ENCODE peak calls at places on chromosomes 1 and 21, in four cellular contexts. One of them, this sample, is unnamed.

GRCh38 chr1:8078176-8078671 is 52.1 kb upstream of the ERRFI1 start:
- DNase-seq in neural progenitor cell: no peak
- DNase-seq in tibial nerve: no peak
- DNase-seq in keratinocyte: no peak
- DNase-seq in this sample: no peak

GRCh38 chr1:64030411-64030810 is 173.0 kb upstream of the UBE2U start:
- DNase-seq in neural progenitor cell: no peak
- DNase-seq in tibial nerve: no peak
- DNase-seq in keratinocyte: no peak
- DNase-seq in this sample: no peak

GRCh38 chr21:19353271-19353670 is 949.7 kb upstream of the TMPRSS15 start:
- DNase-seq in neural progenitor cell: no peak
- DNase-seq in tibial nerve: no peak
- DNase-seq in keratinocyte: no peak
- DNase-seq in this sample: no peak

GRCh38 chr1:237042892-237043576 is 1.1 kb downstream of the RYR2 start:
- DNase-seq in neural progenitor cell: peak; percentile 67
- DNase-seq in tibial nerve: no peak
- DNase-seq in keratinocyte: no peak
- DNase-seq in this sample: no peak

GRCh38 chr1:8889925-8890785 is 11.7 kb upstream of the ENO1 start:
- DNase-seq in neural progenitor cell: no peak
- DNase-seq in tibial nerve: peak; percentile 86
- DNase-seq in keratinocyte: no peak
- DNase-seq in this sample: no peak

GRCh38 chr1:236165238-236165981 is 23.1 kb downstream of the GPR137B start:
- DNase-seq in neural progenitor cell: no peak
- DNase-seq in tibial nerve: no peak
- DNase-seq in keratinocyte: no peak
- DNase-seq in this sample: no peak

GRCh38 chr1:153546796-153547559 is 1.4 kb upstream of the S100A4 start:
- DNase-seq in neural progenitor cell: no peak
- DNase-seq in tibial nerve: no peak
- DNase-seq in keratinocyte: no peak
- DNase-seq in this sample: no peak

GRCh38 chr1:192108143-192108542 is 50.1 kb upstream of the RGS18 start:
- DNase-seq in neural progenitor cell: no peak
- DNase-seq in tibial nerve: no peak
- DNase-seq in keratinocyte: no peak
- DNase-seq in this sample: no peak

GRCh38 chr1:228293393-228293792 is 85.5 kb downstream of the OBSCN start:
- DNase-seq in neural progenitor cell: no peak
- DNase-seq in tibial nerve: no peak
- DNase-seq in keratinocyte: no peak
- DNase-seq in this sample: no peak

GRCh38 chr1:37723390-37724078 is 31.2 kb downstream of the CDCA8 start:
- DNase-seq in neural progenitor cell: no peak
- DNase-seq in tibial nerve: no peak
- DNase-seq in keratinocyte: no peak
- DNase-seq in this sample: no peak

GRCh38 chr1:149986486-149987296 is 23.8 kb downstream of the OTUD7B start:
- DNase-seq in neural progenitor cell: no peak
- DNase-seq in tibial nerve: no peak
- DNase-seq in keratinocyte: no peak
- DNase-seq in this sample: no peak

GRCh38 chr1:92483442-92484170 is 3.1 kb downstream of the GFI1 start:
- DNase-seq in neural progenitor cell: peak; percentile 66
- DNase-seq in tibial nerve: no peak
- DNase-seq in keratinocyte: no peak
- DNase-seq in this sample: peak; percentile 47

GRCh38 chr1:146007048-146007784 is 10.8 kb upstream of the TXNIP start:
- DNase-seq in neural progenitor cell: peak; percentile 80
- DNase-seq in tibial nerve: no peak
- DNase-seq in keratinocyte: no peak
- DNase-seq in this sample: peak; percentile 58

GRCh38 chr1:84339503-84339902 is 38.0 kb downstream of the SAMD13 start:
- DNase-seq in neural progenitor cell: no peak
- DNase-seq in tibial nerve: no peak
- DNase-seq in keratinocyte: no peak
- DNase-seq in this sample: no peak

GRCh38 chr1:27007909-27008582 is 4.6 kb downstream of the TENT5B start:
- DNase-seq in neural progenitor cell: no peak
- DNase-seq in tibial nerve: no peak
- DNase-seq in keratinocyte: no peak
- DNase-seq in this sample: no peak

GRCh38 chr1:109782927-109783326 is 19.2 kb upstream of the EPS8L3 start:
- DNase-seq in neural progenitor cell: no peak
- DNase-seq in tibial nerve: no peak
- DNase-seq in keratinocyte: no peak
- DNase-seq in this sample: no peak

GRCh38 chr1:161119379-161120061 is 1.6 kb downstream of the NIT1 start:
- DNase-seq in neural progenitor cell: peak; percentile 58
- DNase-seq in tibial nerve: no peak
- DNase-seq in keratinocyte: peak; percentile 89
- DNase-seq in this sample: no peak

GRCh38 chr1:246317723-246318359 is 189.2 kb downstream of the SMYD3 start:
- DNase-seq in neural progenitor cell: no peak
- DNase-seq in tibial nerve: no peak
- DNase-seq in keratinocyte: no peak
- DNase-seq in this sample: no peak

GRCh38 chr1:108692724-108693655 is 880 bp downstream of the PRPF38B start:
- DNase-seq in neural progenitor cell: peak; percentile 36
- DNase-seq in tibial nerve: no peak
- DNase-seq in keratinocyte: no peak
- DNase-seq in this sample: peak; percentile 63

GRCh38 chr1:99407018-99407417 is 142.7 kb downstream of the PLPPR4 start:
- DNase-seq in neural progenitor cell: no peak
- DNase-seq in tibial nerve: no peak
- DNase-seq in keratinocyte: no peak
- DNase-seq in this sample: no peak

DNA sequence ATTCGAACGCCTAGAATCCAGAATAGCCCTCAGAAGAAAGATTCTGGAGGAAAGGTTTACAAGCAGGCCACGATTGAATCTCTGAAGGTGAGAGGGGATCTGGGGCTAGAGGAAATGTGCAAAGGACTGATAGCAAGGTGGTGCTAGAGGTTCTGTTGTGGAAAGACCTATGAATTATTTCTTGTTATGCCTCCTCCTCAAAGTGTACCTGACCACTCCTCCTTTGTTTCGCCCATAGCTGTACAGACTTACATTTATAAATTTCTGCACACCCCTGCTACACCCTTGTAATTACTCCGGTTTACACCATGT is 986 bp downstream of the TCEANC2 start:
- DNase-seq in neural progenitor cell: no peak
- DNase-seq in tibial nerve: no peak
- DNase-seq in keratinocyte: no peak
- DNase-seq in this sample: no peak
- TF ChIP-seq CTCF in neural progenitor cell: no peak
- TF ChIP-seq CTCF in tibial nerve: no peak
- TF ChIP-seq CTCF in keratinocyte: no peak
- TF ChIP-seq CTCF in this sample: no peak

GRCh38 chr1:34929497-34929852 is at the start of gene DLGAP3:
- DNase-seq in neural progenitor cell: peak; percentile 83
- DNase-seq in tibial nerve: no peak
- DNase-seq in keratinocyte: no peak
- DNase-seq in this sample: no peak
- H3K27me3 ChIP-seq in neural progenitor cell: peaks cover 98% of the 10 kb centered on the region
- H3K27me3 ChIP-seq in tibial nerve: peaks cover 65% of the 10 kb centered on the region
- H3K27me3 ChIP-seq in keratinocyte: peaks cover 56% of the 10 kb centered on the region
- H3K27me3 ChIP-seq in this sample: peaks cover 21% of the 10 kb centered on the region

DNA sequence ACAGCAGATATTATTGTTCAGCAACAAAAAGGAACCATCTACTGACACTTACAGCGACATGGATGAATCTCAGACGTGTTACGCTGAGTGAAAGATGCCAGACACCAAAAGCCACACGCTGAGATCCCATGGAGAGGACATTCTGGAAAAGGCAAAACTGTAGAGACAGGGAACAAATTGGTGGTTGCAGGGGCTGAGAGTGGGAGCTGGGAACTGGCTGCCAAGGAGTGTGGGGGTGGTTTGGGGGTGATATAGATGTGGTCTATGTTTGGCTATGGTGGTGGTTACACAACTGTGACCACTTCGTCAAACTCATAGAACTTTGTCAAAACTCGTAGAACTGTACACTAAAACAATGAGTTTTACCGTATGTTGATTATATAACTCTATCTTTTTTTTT is 57.7 kb downstream of the RIPK4 start:
- DNase-seq in neural progenitor cell: no peak
- DNase-seq in tibial nerve: no peak
- DNase-seq in keratinocyte: no peak
- DNase-seq in this sample: no peak
- H3K4me1 ChIP-seq in neural progenitor cell: peaks cover 12% of the 10 kb centered on the region
- H3K4me1 ChIP-seq in tibial nerve: no peaks in the 10 kb centered on the region
- H3K4me1 ChIP-seq in keratinocyte: peaks cover 38% of the 10 kb centered on the region
- H3K4me1 ChIP-seq in this sample: no peaks in the 10 kb centered on the region

GRCh38 chr21:45556302-45556644 is 14.0 kb upstream of the SLC19A1 start:
- DNase-seq in neural progenitor cell: no peak
- DNase-seq in tibial nerve: no peak
- DNase-seq in keratinocyte: no peak
- DNase-seq in this sample: no peak

GRCh38 chr21:45555251-45555556 is 13.0 kb upstream of the SLC19A1 start:
- DNase-seq in neural progenitor cell: no peak
- DNase-seq in tibial nerve: no peak
- DNase-seq in keratinocyte: no peak
- DNase-seq in this sample: no peak

GRCh38 chr21:45554477-45555175 is 12.4 kb upstream of the SLC19A1 start:
- DNase-seq in neural progenitor cell: peak; percentile 77
- DNase-seq in tibial nerve: peak; percentile 71
- DNase-seq in keratinocyte: no peak
- DNase-seq in this sample: peak; percentile 85

GRCh38 chr21:45556645-45557601 is 14.7 kb upstream of the SLC19A1 start:
- DNase-seq in neural progenitor cell: no peak
- DNase-seq in tibial nerve: no peak
- DNase-seq in keratinocyte: no peak
- DNase-seq in this sample: no peak

DNA sequence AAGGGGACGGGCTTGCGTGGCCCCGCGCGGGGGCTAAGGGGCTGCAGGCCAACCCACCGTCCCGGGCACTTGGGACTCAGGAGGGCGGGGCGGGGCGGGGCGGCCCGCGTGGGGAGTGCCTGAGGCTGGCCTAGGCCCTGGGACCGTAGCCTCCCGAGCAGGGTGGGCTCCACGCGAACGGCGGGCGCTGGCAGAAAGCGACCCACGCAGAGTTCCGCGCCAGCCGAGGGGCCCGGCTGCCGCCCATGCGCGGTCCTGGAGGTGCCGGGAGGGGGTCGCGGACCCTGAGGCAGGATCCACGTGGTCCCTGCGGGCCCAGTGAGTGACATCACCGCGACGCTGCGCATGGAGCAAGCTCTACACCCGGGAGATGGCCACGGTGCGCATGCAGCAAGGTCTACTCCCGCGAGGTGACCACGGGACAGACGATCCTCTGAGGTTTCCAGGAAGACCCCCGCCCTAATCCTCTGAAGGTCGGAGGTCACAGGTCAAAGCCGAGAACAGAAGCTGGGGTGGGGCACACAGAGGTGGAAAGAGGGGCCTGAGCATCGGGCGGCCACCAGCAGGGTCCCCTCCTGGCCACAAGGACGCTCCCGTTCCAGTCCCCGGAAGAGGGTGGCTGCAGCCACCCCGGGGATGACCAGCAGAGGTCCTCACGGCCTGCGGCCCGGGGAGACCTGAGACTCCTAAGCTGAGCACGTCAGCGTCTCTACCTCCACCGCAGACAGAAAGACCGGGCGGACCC is 13.5 kb upstream of the SLC19A1 start:
- DNase-seq in neural progenitor cell: peak; percentile 92
- DNase-seq in tibial nerve: peak; percentile 69
- DNase-seq in keratinocyte: no peak
- DNase-seq in this sample: peak; percentile 33
- TF ChIP-seq CTCF in neural progenitor cell: peak; percentile 68
- TF ChIP-seq CTCF in tibial nerve: peak; percentile 76
- TF ChIP-seq CTCF in keratinocyte: peak; percentile 73
- TF ChIP-seq CTCF in this sample: no peak

DNA sequence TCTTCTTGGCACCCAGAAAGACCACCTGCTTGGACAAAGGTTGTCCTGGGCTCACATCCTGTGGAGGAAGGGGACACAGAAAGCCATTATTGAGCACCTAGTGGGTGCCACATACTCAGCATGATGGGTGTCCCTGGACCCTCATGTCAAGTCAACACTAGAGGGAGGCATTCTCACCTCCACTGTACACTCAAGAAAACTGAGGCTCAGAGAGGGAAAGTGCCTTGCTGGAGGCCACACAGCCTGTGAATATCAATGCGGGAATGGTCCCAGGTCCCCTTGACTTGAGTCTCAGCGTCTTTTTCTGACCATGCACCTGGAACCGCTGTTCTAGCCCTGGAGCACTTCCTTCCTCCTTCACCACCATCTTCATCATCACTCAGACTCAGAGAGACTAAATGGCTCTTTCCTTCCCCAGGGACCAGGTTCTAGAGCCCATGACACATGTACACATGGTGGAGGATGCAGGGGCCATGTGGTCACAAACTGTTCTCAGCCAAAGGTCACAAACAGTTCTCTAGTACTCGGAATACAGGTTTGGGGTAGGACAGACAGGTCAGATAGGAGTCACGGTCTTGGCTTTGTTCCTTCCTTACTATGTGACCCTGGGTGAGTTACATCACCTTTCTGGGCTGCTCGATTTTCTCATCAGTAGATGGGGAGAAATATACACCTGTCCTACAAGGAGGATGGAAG is 89.2 kb upstream of the WNT4 start:
- DNase-seq in neural progenitor cell: no peak
- DNase-seq in tibial nerve: no peak
- DNase-seq in keratinocyte: no peak
- DNase-seq in this sample: no peak
- H3K27me3 ChIP-seq in neural progenitor cell: peaks cover 98% of the 10 kb centered on the region
- H3K27me3 ChIP-seq in tibial nerve: peaks cover 32% of the 10 kb centered on the region
- H3K27me3 ChIP-seq in keratinocyte: peaks cover 32% of the 10 kb centered on the region
- H3K27me3 ChIP-seq in this sample: no peaks in the 10 kb centered on the region

GRCh38 chr1:2019162-2019542 is at the start of gene GABRD:
- DNase-seq in neural progenitor cell: peak; percentile 68
- DNase-seq in tibial nerve: no peak
- DNase-seq in keratinocyte: no peak
- DNase-seq in this sample: no peak
- H3K4me1 ChIP-seq in neural progenitor cell: peaks cover 9% of the 10 kb centered on the region
- H3K4me1 ChIP-seq in tibial nerve: peaks cover 4% of the 10 kb centered on the region
- H3K4me1 ChIP-seq in keratinocyte: no peaks in the 10 kb centered on the region
- H3K4me1 ChIP-seq in this sample: peaks cover 5% of the 10 kb centered on the region

DNA sequence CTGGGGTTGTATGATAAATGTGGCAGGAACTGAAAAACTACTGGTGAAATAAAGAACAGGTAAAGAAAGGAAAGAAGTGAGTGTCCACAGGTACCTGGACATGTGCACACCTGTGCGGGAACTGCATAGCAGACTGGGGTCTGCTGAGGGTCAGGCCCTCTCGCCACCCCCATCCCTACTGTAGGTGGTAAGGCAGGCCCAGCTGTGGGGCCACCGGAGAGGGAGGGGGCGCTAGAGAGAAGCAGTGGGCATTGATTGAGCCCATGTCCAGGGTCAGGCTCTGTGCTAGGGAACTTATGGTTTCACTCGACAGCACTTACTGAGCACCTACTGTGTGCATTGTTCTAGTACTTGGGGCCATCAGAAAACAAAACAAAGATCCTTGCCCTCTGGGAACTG is 400.5 kb downstream of the MATN1 start:
- DNase-seq in neural progenitor cell: peak; percentile 23
- DNase-seq in tibial nerve: no peak
- DNase-seq in keratinocyte: no peak
- DNase-seq in this sample: no peak
- TF ChIP-seq CTCF in neural progenitor cell: peak; percentile 36
- TF ChIP-seq CTCF in tibial nerve: no peak
- TF ChIP-seq CTCF in keratinocyte: peak; percentile 14
- TF ChIP-seq CTCF in this sample: no peak

GRCh38 chr1:2080140-2080539 is 29.9 kb downstream of the PRKCZ start:
- DNase-seq in neural progenitor cell: no peak
- DNase-seq in tibial nerve: no peak
- DNase-seq in keratinocyte: no peak
- DNase-seq in this sample: no peak
- H3K27me3 ChIP-seq in neural progenitor cell: no peaks in the 10 kb centered on the region
- H3K27me3 ChIP-seq in tibial nerve: peaks cover 7% of the 10 kb centered on the region
- H3K27me3 ChIP-seq in keratinocyte: no peaks in the 10 kb centered on the region
- H3K27me3 ChIP-seq in this sample: no peaks in the 10 kb centered on the region